ENCODE peak calls at places on chromosome 12, in four cellular contexts. L is HepG2, H is K562, X is SK-N-SH. T is an unnamed sample.

GRCh38 chr12:26285401-26285800 is 90.0 kb downstream of the SSPN start:
- DNase-seq in X (no peak), L (no peak), H (no peak), T (no peak)

GRCh38 chr12:107130830-107131760 is 37.7 kb upstream of the CRY1 start:
- DNase-seq in H (no peak), X (peak), L (no peak), T (no peak)

GRCh38 chr12:70028918-70029317 is 203.9 kb downstream of the MYRFL start:
- DNase-seq in L (no peak), H (no peak), X (no peak), T (no peak)

GRCh38 chr12:57983150-57983857 is 41.9 kb downstream of the ATP23 start:
- DNase-seq in L (peak), H (no peak), X (peak), T (peak)

GRCh38 chr12:109595321-109595902 is 21.8 kb downstream of the MVK start:
- DNase-seq in H (no peak), X (no peak), L (no peak), T (no peak)

GRCh38 chr12:77070382-77071294 is 5.3 kb upstream of the E2F7 start:
- DNase-seq in H (no peak), L (no peak), X (no peak), T (no peak)

GRCh38 chr12:24045816-24046257 is 96.4 kb upstream of the SOX5 start:
- DNase-seq in H (no peak), X (peak), L (peak), T (no peak)

GRCh38 chr12:119444462-119445044 is 110.0 kb downstream of the CCDC60 start:
- DNase-seq in H (peak), X (peak), L (peak), T (peak)

GRCh38 chr12:38102197-38102596 is 214.4 kb upstream of the ALG10B start:
- DNase-seq in X (no peak), H (no peak), L (no peak), T (no peak)

GRCh38 chr12:106709068-106709511 is 65.4 kb upstream of the RIC8B start:
- DNase-seq in L (no peak), X (no peak), H (no peak), T (peak)

GRCh38 chr12:132222096-132222807 is 78.0 kb downstream of the NOC4L start:
- DNase-seq in L (peak), H (no peak), X (no peak), T (no peak)

GRCh38 chr12:121892673-121893561 is 4.3 kb downstream of the PSMD9 start:
- DNase-seq in X (no peak), H (no peak), L (no peak), T (no peak)

GRCh38 chr12:754871-755562 is 2.6 kb downstream of the WNK1 start:
- DNase-seq in L (peak), H (peak), X (peak), T (no peak)

GRCh38 chr12:116423053-116423452 is 136.1 kb upstream of the MAP1LC3B2 start:
- DNase-seq in L (no peak), X (no peak), H (no peak), T (no peak)

GRCh38 chr12:82555699-82556098 is 131.0 kb upstream of the TMTC2 start:
- DNase-seq in H (no peak), L (no peak), X (peak), T (no peak)

GRCh38 chr12:82554529-82554928 is 132.2 kb upstream of the TMTC2 start:
- DNase-seq in L (no peak), X (no peak), H (no peak), T (no peak)
- TF ChIP-seq MAX in L (no peak), X (no peak), H (no peak), T (no peak)

GRCh38 chr12:49367381-49368239 is at the start of gene SPATS2:
- DNase-seq in X (no peak), H (peak), L (no peak), T (peak)
- TF ChIP-seq FOXJ3 in X (no peak), H (no peak), L (no peak), T (no peak)

DNA sequence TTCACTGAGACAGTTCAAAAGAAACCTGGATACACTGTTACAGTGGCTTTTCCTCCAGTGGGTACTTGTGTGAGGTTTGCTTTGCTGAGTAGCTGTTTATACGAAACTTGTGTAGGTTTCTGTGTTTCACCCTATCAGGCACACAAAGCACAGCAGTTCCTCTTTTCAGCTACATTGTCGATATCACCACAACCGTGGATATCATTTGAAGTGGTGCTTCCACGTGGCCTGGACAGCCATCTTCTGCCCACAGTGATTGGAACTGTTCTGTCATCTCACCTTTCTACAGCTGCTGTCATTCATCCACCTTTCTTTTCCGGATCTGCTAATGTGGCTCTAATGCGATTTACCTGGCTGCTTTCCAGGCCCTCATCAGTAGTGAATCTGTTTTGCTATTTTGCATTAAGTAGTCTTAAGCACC is 368.8 kb downstream of the SYT1 start:
- DNase-seq in H (no peak), X (no peak), L (no peak), T (no peak)
- TF ChIP-seq MAX in H (no peak), X (no peak), L (no peak), T (no peak)

DNA sequence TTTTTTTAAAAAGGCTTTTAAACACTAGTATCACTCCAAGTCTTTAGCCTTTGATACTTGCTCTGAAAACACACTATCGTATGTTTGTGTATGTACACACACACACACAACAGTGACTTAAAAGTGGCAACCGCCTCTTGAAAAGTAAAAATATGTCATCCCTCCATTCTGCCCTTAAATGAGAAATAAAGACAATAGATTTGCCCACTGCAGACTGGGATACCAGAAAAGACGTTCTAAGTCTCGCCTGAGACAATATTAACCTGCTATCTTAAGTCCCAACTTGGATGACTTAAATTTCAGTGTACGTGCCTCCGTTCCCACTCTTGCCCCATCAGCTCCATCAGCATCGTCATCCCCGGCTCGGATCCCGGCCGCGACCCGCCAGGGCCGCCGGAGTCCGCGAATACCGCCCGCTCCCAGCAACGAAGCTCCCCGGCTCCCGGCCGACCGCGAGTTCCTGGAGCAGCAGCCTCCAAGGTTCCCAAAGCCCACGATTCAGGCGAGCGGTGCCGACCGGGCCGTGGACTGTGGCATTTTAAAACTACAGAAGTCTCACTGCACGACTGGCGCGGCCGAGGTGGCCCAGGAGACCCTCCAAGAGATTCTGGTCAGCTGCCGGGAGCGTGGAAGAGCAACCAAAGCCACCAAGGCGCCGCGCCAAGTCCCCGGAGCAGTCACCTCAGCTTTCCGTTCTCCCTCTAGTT is 2.8 kb upstream of the ARID2 start:
- DNase-seq in H (peak), L (peak), X (peak), T (peak)
- TF ChIP-seq FOXJ3 in H (no peak), L (no peak), X (no peak), T (no peak)

DNA sequence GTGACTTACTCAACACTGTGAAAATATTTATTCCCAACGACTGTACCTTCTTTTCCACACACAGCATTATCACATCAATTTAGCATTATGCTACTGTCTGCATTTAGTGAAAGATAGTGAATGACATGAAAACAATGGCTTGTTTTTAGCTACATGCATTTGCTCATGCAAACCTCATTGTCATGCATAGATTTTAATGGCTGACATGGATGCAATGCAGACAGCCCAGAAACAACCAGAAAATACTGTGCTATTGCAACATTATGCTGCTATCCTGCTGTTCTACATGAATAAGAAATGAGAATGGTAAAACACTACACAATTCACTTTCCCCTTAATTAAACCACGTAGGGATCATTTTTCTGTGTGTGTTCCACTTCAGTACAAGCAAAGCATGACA is 90.8 kb downstream of the LIN7A start:
- DNase-seq in X (no peak), H (no peak), L (no peak), T (no peak)
- TF ChIP-seq MAX in X (no peak), H (no peak), L (no peak), T (no peak)

GRCh38 chr12:20547788-20548575 is 147.2 kb upstream of the SLCO1C1 start:
- DNase-seq in L (no peak), H (no peak), X (no peak), T (no peak)
- TF ChIP-seq FOXJ3 in L (no peak), H (no peak), X (no peak), T (no peak)

T was measured in WTC11.